ENCODE peak calls at places on chromosome 1, in seven cellular contexts. U is heart left ventricle, M is fibroblast of lung, S is psoas muscle, B is uterus, F is left lung, P is lower lobe of right lung. E is an unnamed sample. For H3K27me3, the result is how much of the 10 kb centered on the place peaks cover.

GRCh38 chr1:37076168-37076567 is 41.9 kb upstream of the GRIK3 start:
- DNase-seq in M (no peak), P (no peak), F (no peak), U (no peak), B (no peak), S (no peak), E (no peak)

GRCh38 chr1:197486948-197487347 is 218.9 kb downstream of the CRB1 start:
- DNase-seq in S (no peak), M (peak), B (no peak), F (no peak), U (peak), P (no peak), E (no peak)

GRCh38 chr1:228793032-228793431 is 57.8 kb downstream of the RHOU start:
- DNase-seq in P (no peak), U (no peak), M (no peak), S (no peak), B (no peak), F (no peak), E (no peak)

GRCh38 chr1:207833381-207833780 is 77.5 kb downstream of the CD34 start:
- DNase-seq in M (no peak), U (no peak), F (no peak), B (no peak), P (no peak), S (no peak), E (no peak)

GRCh38 chr1:202159534-202160371 is 649 bp downstream of the PTPN7 start:
- DNase-seq in S (no peak), P (no peak), M (no peak), F (no peak), U (no peak), B (no peak), E (no peak)

GRCh38 chr1:37071829-37072228 is 37.5 kb upstream of the GRIK3 start:
- DNase-seq in M (no peak), S (no peak), U (peak), P (no peak), B (no peak), F (no peak), E (no peak)

GRCh38 chr1:230270185-230270939 is 155.8 kb downstream of the PGBD5 start:
- DNase-seq in M (no peak), U (no peak), F (peak), S (no peak), P (no peak), B (no peak), E (no peak)

GRCh38 chr1:48080343-48081255 is 83.4 kb upstream of the TRABD2B start:
- DNase-seq in U (no peak), S (no peak), F (no peak), M (no peak), B (no peak), P (no peak), E (no peak)

GRCh38 chr1:163321311-163322305 is at the start of gene NUF2:
- DNase-seq in P (peak), S (peak), B (peak), U (peak), M (peak), F (peak), E (peak)

GRCh38 chr1:163320891-163321290 is 863 bp upstream of the NUF2 start:
- DNase-seq in B (no peak), P (no peak), U (no peak), M (no peak), F (no peak), S (no peak), E (no peak)

GRCh38 chr1:163315773-163316374 is 5.9 kb upstream of the NUF2 start:
- DNase-seq in U (no peak), M (peak), S (no peak), F (no peak), P (no peak), B (peak), E (no peak)
- H3K27ac ChIP-seq in U (no peak), M (no peak), S (no peak), F (no peak), P (no peak), B (no peak), E (no peak)

GRCh38 chr1:156930483-156930882 is 10.1 kb downstream of the LRRC71 start:
- DNase-seq in B (no peak), P (no peak), M (no peak), F (no peak), S (no peak), U (no peak), E (no peak)

GRCh38 chr1:156931553-156931952 is 11.1 kb downstream of the LRRC71 start:
- DNase-seq in M (peak), S (no peak), P (no peak), U (no peak), F (no peak), B (no peak), E (no peak)

GRCh38 chr1:156928043-156928602 is 7.7 kb downstream of the LRRC71 start:
- DNase-seq in S (no peak), P (no peak), F (no peak), M (no peak), B (no peak), U (no peak), E (no peak)

GRCh38 chr1:156927215-156928042 is 7.0 kb downstream of the LRRC71 start:
- DNase-seq in S (peak), F (peak), P (peak), U (peak), B (peak), M (peak), E (no peak)

GRCh38 chr1:156929596-156930238 is 9.3 kb downstream of the LRRC71 start:
- DNase-seq in P (no peak), S (no peak), B (no peak), U (no peak), F (no peak), M (no peak), E (no peak)
- H3K27me3 ChIP-seq in P (under half), S (under half), B (under half), U (under half), F (half or more), M (under half), E (under half)

GRCh38 chr1:200042119-200042436 is 14.6 kb downstream of the NR5A2 start:
- DNase-seq in P (no peak), M (no peak), S (no peak), F (no peak), U (no peak), B (no peak), E (no peak)
- TF ChIP-seq CTCF in P (no peak), M (no peak), S (no peak), F (no peak), U (no peak), B (no peak), E (no peak)

DNA sequence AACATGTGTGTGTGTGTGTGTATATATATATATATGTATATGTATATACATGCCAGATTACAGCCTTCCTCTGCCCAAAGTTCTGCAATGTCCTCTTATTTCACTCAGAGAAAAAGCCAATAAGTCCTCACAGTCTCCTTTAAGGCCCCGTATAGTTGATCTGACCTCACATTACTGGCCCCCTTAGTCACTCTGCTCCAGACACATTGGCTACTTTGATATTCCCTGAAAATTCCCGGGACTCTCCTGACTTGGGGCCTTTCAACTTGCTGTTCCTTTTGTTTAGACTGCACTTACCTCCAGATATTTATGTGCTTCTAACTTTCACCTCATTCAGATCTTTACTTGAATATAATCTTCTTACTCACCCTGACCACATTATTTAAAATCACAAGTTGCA is 4.2 kb upstream of the BSDC1 start:
- DNase-seq in S (no peak), P (no peak), U (no peak), M (peak), F (no peak), B (no peak), E (no peak)
- H3K27ac ChIP-seq in S (no peak), P (no peak), U (no peak), M (no peak), F (no peak), B (no peak), E (no peak)

E was measured in ascending aorta.